ENCODE peak calls at places on chromosomes 6 and 20, in five cellular contexts. Y is aorta; D is GM19239; K is activated T-helper 1 cell treated with anti-CD3 and anti-CD28 coated beads, Interleukin-12 subunit alpha, Interleukin-12 subunit beta, Interleukin-2, Interleukin-4 antibody, amounts not matched to agents 30 ng/mL and 10 ng/mL and 1 ng/mL, durations not matched to agents 14 hours and 24 hours and 36 hours; X is amygdala. M is an unnamed sample.

GRCh38 chr20:45893831-45894230 is 2.7 kb downstream of the CTSA start:
- DNase-seq in Y (peak), D (no peak), K (no peak), X (no peak), M (no peak)

GRCh38 chr20:6870559-6870958 is 103.1 kb downstream of the BMP2 start:
- DNase-seq in Y (no peak), D (no peak), K (no peak), X (no peak), M (no peak)

GRCh38 chr6:87979737-87980136 is 67.9 kb upstream of the SPACA1 start:
- DNase-seq in Y (no peak), D (peak), K (no peak), X (no peak), M (no peak)

GRCh38 chr20:15232243-15232642 is 894.8 kb upstream of the FLRT3 start:
- DNase-seq in Y (no peak), D (no peak), K (no peak), X (no peak), M (no peak)

GRCh38 chr6:133394630-133395029 is 153.5 kb downstream of the EYA4 start:
- DNase-seq in Y (no peak), D (no peak), K (no peak), X (no peak), M (no peak)

GRCh38 chr6:106913676-106914280 is 60.8 kb downstream of the CD24 start:
- DNase-seq in Y (no peak), D (no peak), K (no peak), X (no peak), M (peak)

GRCh38 chr20:43922614-43923013 is 8.0 kb downstream of the TOX2 start:
- DNase-seq in Y (no peak), D (no peak), K (no peak), X (no peak), M (no peak)

GRCh38 chr6:90940812-90941481 is 354.1 kb upstream of the MAP3K7 start:
- DNase-seq in Y (no peak), D (peak), K (no peak), X (no peak), M (peak)

GRCh38 chr20:9369557-9369956 is 144.8 kb upstream of the LAMP5 start:
- DNase-seq in Y (no peak), D (no peak), K (no peak), X (no peak), M (no peak)

GRCh38 chr6:46078294-46078693 is 51.5 kb upstream of the ENPP4 start:
- DNase-seq in Y (no peak), D (no peak), K (no peak), X (no peak), M (no peak)

GRCh38 chr20:37901667-37902503 is 1.0 kb upstream of the VSTM2L start:
- DNase-seq in Y (no peak), D (peak), K (no peak), X (no peak), M (peak)

GRCh38 chr6:151229401-151230276 is 10.1 kb upstream of the AKAP12 start:
- DNase-seq in Y (no peak), D (no peak), K (no peak), X (no peak), M (no peak)

GRCh38 chr6:108395297-108395696 is 100.4 kb downstream of the AFG1L start:
- DNase-seq in Y (no peak), D (no peak), K (no peak), X (no peak), M (no peak)

GRCh38 chr20:34557936-34558319 is 590 bp upstream of the MAP1LC3A start:
- DNase-seq in Y (no peak), D (no peak), K (no peak), X (no peak), M (no peak)

GRCh38 chr20:19626896-19627295 is 131.2 kb upstream of the RIN2 start:
- DNase-seq in Y (no peak), D (no peak), K (no peak), X (no peak), M (no peak)

GRCh38 chr6:131840441-131840840 is 32.6 kb downstream of the ENPP1 start:
- DNase-seq in Y (no peak), D (no peak), K (no peak), X (no peak), M (no peak)

GRCh38 chr6:97978855-97979271 is 695.8 kb upstream of the MMS22L start:
- DNase-seq in Y (no peak), D (no peak), K (no peak), X (no peak), M (no peak)

GRCh38 chr6:166586424-166587156 is at the start of gene RAMACL:
- DNase-seq in Y (no peak), D (peak), K (peak), X (no peak), M (peak)

GRCh38 chr20:46458891-46459750 is 52.7 kb upstream of the ELMO2 start:
- DNase-seq in Y (peak), D (no peak), K (no peak), X (no peak), M (no peak)

GRCh38 chr6:22227824-22228610 is 68.8 kb downstream of the PRL start:
- DNase-seq in Y (no peak), D (no peak), K (no peak), X (no peak), M (no peak)

GRCh38 chr20:46743088-46743487 is 33.6 kb downstream of the SLC2A10 start:
- DNase-seq in Y (no peak), D (no peak), K (no peak), X (no peak), M (no peak)

GRCh38 chr6:97094376-97094775 is 169.8 kb downstream of the KLHL32 start:
- DNase-seq in Y (no peak), D (no peak), K (no peak), X (no peak), M (no peak)

GRCh38 chr6:125923371-125923877 is 33.1 kb upstream of the HINT3 start:
- DNase-seq in Y (no peak), D (no peak), K (no peak), X (no peak), M (no peak)

GRCh38 chr20:29497261-29497671 is 1760.2 kb upstream of the DEFB115 start:
- DNase-seq in Y (peak), D (no peak), K (no peak), X (no peak), M (peak)

GRCh38 chr6:3301506-3301905 is 42.8 kb downstream of the PSMG4 start:
- DNase-seq in Y (no peak), D (no peak), K (no peak), X (no peak), M (no peak)

GRCh38 chr20:49444553-49444990 is 37.9 kb downstream of the KCNB1 start:
- DNase-seq in Y (no peak), D (no peak), K (no peak), X (no peak), M (no peak)

GRCh38 chr20:62427172-62428007 is at the start of gene RBBP8NL:
- DNase-seq in Y (no peak), D (no peak), K (no peak), X (no peak), M (no peak)

GRCh38 chr6:132298344-132298949 is 102.8 kb downstream of the MOXD1 start:
- DNase-seq in Y (no peak), D (peak), K (no peak), X (no peak), M (peak)

GRCh38 chr20:50460608-50461268 is 49.4 kb upstream of the PTPN1 start:
- DNase-seq in Y (peak), D (peak), K (peak), X (no peak), M (peak)

GRCh38 chr6:3785745-3786098 is 34.2 kb upstream of the PXDC1 start:
- DNase-seq in Y (no peak), D (no peak), K (no peak), X (no peak), M (no peak)

GRCh38 chr20:56839791-56840190 is 210.7 kb downstream of the TFAP2C start:
- DNase-seq in Y (no peak), D (no peak), K (no peak), X (no peak), M (no peak)

GRCh38 chr6:135759831-135760230 is 91.7 kb upstream of the PDE7B start:
- DNase-seq in Y (no peak), D (no peak), K (no peak), X (no peak), M (no peak)

GRCh38 chr6:153001767-153002612 is 519 bp downstream of the MTRF1L start:
- DNase-seq in Y (no peak), D (no peak), K (peak), X (no peak), M (no peak)

GRCh38 chr6:139381216-139381615 is 6.8 kb upstream of the CITED2 start:
- DNase-seq in Y (no peak), D (no peak), K (no peak), X (no peak), M (no peak)

GRCh38 chr6:28747631-28748157 is 176.1 kb downstream of the TRIM27 start:
- DNase-seq in Y (no peak), D (no peak), K (no peak), X (no peak), M (no peak)

GRCh38 chr6:46201701-46202100 is 30.9 kb upstream of the ENPP5 start:
- DNase-seq in Y (no peak), D (no peak), K (no peak), X (no peak), M (no peak)

M was measured in GM13977.